ENCODE peak calls at places on chromosomes 3 and 15, in six cellular contexts. L is NCI-H345, K is GM06990, Y is stomach, Z is HEK293T, Q is bronchial epithelial cell. B is an unnamed sample.

GRCh38 chr3:139559541-139559940 is 20.0 kb upstream of the RBP1 start:
- DNase-seq in L (peak), K (no peak), Y (no peak), Z (no peak), Q (peak), B (no peak)

GRCh38 chr15:70217246-70218160 is 119.8 kb upstream of the TLE3 start:
- DNase-seq in L (peak), K (no peak), Y (no peak), Z (no peak), Q (no peak), B (no peak)

GRCh38 chr15:78810377-78811123 is 714 bp downstream of the ADAMTS7 start:
- DNase-seq in L (no peak), K (no peak), Y (peak), Z (peak), Q (no peak), B (no peak)

GRCh38 chr3:107543666-107544065 is 20.9 kb downstream of the BBX start:
- DNase-seq in L (no peak), K (no peak), Y (no peak), Z (no peak), Q (peak), B (no peak)

GRCh38 chr15:98881526-98882517 is 125.8 kb downstream of the PGPEP1L start:
- DNase-seq in L (no peak), K (no peak), Y (no peak), Z (peak), Q (peak), B (no peak)

GRCh38 chr3:191376742-191377141 is 46.4 kb upstream of the UTS2B start:
- DNase-seq in L (no peak), K (no peak), Y (no peak), Z (no peak), Q (peak), B (no peak)

GRCh38 chr3:188978772-188979171 is 193.0 kb upstream of the TPRG1 start:
- DNase-seq in L (no peak), K (no peak), Y (no peak), Z (no peak), Q (peak), B (no peak)

GRCh38 chr3:140708815-140709214 is 31.0 kb downstream of the TRIM42 start:
- DNase-seq in L (no peak), K (no peak), Y (no peak), Z (no peak), Q (no peak), B (no peak)

GRCh38 chr15:68271854-68272471 is 5.6 kb upstream of the FEM1B start:
- DNase-seq in L (no peak), K (no peak), Y (no peak), Z (peak), Q (peak), B (peak)

GRCh38 chr15:55588070-55588817 is at the start of gene PYGO1:
- DNase-seq in L (peak), K (peak), Y (peak), Z (peak), Q (peak), B (peak)

GRCh38 chr3:4826237-4827100 is 152.8 kb upstream of the BHLHE40 start:
- DNase-seq in L (no peak), K (no peak), Y (peak), Z (no peak), Q (no peak), B (no peak)

GRCh38 chr15:70253461-70254156 is 155.9 kb upstream of the TLE3 start:
- DNase-seq in L (no peak), K (no peak), Y (no peak), Z (no peak), Q (no peak), B (no peak)

GRCh38 chr3:10889206-10889960 is 73.4 kb downstream of the SLC6A11 start:
- DNase-seq in L (no peak), K (no peak), Y (no peak), Z (no peak), Q (peak), B (no peak)

GRCh38 chr3:36965440-36965839 is 20.6 kb upstream of the TRANK1 start:
- DNase-seq in L (peak), K (no peak), Y (no peak), Z (no peak), Q (peak), B (no peak)

GRCh38 chr15:83306561-83306960 is 22.1 kb upstream of the BNC1 start:
- DNase-seq in L (no peak), K (no peak), Y (no peak), Z (no peak), Q (no peak), B (no peak)

GRCh38 chr15:57696146-57696545 is 10.4 kb upstream of the POLR2M start:
- DNase-seq in L (peak), K (no peak), Y (no peak), Z (no peak), Q (no peak), B (no peak)

GRCh38 chr15:33910741-33911140 is 57.6 kb upstream of the CHRM5 start:
- DNase-seq in L (no peak), K (no peak), Y (no peak), Z (no peak), Q (peak), B (no peak)

GRCh38 chr3:192409203-192409837 is 318.0 kb downstream of the FGF12 start:
- DNase-seq in L (peak), K (no peak), Y (no peak), Z (peak), Q (no peak), B (no peak)

GRCh38 chr15:39156166-39156565 is 424.7 kb upstream of the THBS1 start:
- DNase-seq in L (no peak), K (no peak), Y (no peak), Z (no peak), Q (no peak), B (no peak)

GRCh38 chr3:47540281-47540680 is 26.8 kb upstream of the ELP6 start:
- DNase-seq in L (no peak), K (no peak), Y (no peak), Z (no peak), Q (peak), B (no peak)

GRCh38 chr15:31280037-31280830 is 46.4 kb upstream of the KLF13 start:
- DNase-seq in L (peak), K (no peak), Y (peak), Z (no peak), Q (peak), B (peak)

GRCh38 chr15:72005483-72005882 is 112.5 kb downstream of the MYO9A start:
- DNase-seq in L (no peak), K (no peak), Y (no peak), Z (no peak), Q (no peak), B (no peak)

GRCh38 chr3:42369304-42369703 is 41.1 kb downstream of the LYZL4 start:
- DNase-seq in L (peak), K (no peak), Y (peak), Z (no peak), Q (no peak), B (no peak)

GRCh38 chr15:20340331-20340811 is 201.2 kb downstream of the GOLGA6L6 start:
- DNase-seq in L (no peak), K (peak), Y (peak), Z (no peak), Q (no peak), B (no peak)

GRCh38 chr3:71926242-71926560 is 141.3 kb upstream of the PROK2 start:
- DNase-seq in L (peak), K (no peak), Y (peak), Z (peak), Q (peak), B (no peak)

GRCh38 chr3:11583226-11583625 is 60.5 kb downstream of the VGLL4 start:
- DNase-seq in L (no peak), K (no peak), Y (no peak), Z (no peak), Q (no peak), B (no peak)

GRCh38 chr3:109943181-109943580 is 605.8 kb upstream of the DPPA4 start:
- DNase-seq in L (no peak), K (no peak), Y (no peak), Z (no peak), Q (no peak), B (no peak)

GRCh38 chr3:36843065-36844051 is 79.0 kb upstream of the DCLK3 start:
- DNase-seq in L (no peak), K (no peak), Y (no peak), Z (peak), Q (peak), B (no peak)

GRCh38 chr15:81297147-81297572 is 26.8 kb downstream of the STARD5 start:
- DNase-seq in L (no peak), K (no peak), Y (no peak), Z (no peak), Q (peak), B (no peak)

GRCh38 chr3:132283440-132283839 is 33.8 kb upstream of the ACP3 start:
- DNase-seq in L (no peak), K (no peak), Y (no peak), Z (no peak), Q (no peak), B (no peak)

GRCh38 chr15:75130597-75131268 is 70.9 kb upstream of the C15orf39 start:
- DNase-seq in L (no peak), K (peak), Y (no peak), Z (no peak), Q (no peak), B (no peak)

GRCh38 chr3:57228734-57229505 is 1.4 kb downstream of the APPL1 start:
- DNase-seq in L (no peak), K (no peak), Y (no peak), Z (no peak), Q (peak), B (no peak)

GRCh38 chr3:119403201-119403600 is 60.2 kb downstream of the TMEM39A start:
- DNase-seq in L (no peak), K (no peak), Y (no peak), Z (no peak), Q (peak), B (no peak)

GRCh38 chr3:142577701-142578308 is 728 bp downstream of the ATR start:
- DNase-seq in L (no peak), K (no peak), Y (no peak), Z (no peak), Q (peak), B (no peak)

GRCh38 chr3:77530870-77531269 is 491.0 kb downstream of the ROBO2 start:
- DNase-seq in L (no peak), K (no peak), Y (no peak), Z (no peak), Q (no peak), B (no peak)

GRCh38 chr3:127411083-127411727 is 123.4 kb upstream of the PRR20G start:
- DNase-seq in L (peak), K (no peak), Y (no peak), Z (no peak), Q (no peak), B (no peak)

GRCh38 chr15:66715181-66715624 is 13.2 kb downstream of the SMAD6 start:
- DNase-seq in L (no peak), K (no peak), Y (no peak), Z (no peak), Q (no peak), B (no peak)

GRCh38 chr15:69311319-69311721 is 12.6 kb downstream of the PAQR5 start:
- DNase-seq in L (no peak), K (no peak), Y (no peak), Z (no peak), Q (no peak), B (no peak)